ENCODE peak calls at places on chromosomes 5 and 9, in ten cellular contexts. W is spleen, T is tibial nerve, B is Peyer's patch, O is fibroblast of villous mesenchyme, K is pancreas, F is BE2C, A is IMR-90, Q is astrocyte of the cerebellum, E is mucosa of descending colon. H is an unnamed sample.

GRCh38 chr9:6243746-6244145 is 28.1 kb downstream of the IL33 start:
- DNase-seq in F (no peak), E (no peak), A (peak), Q (no peak), O (no peak), T (no peak), K (no peak), B (no peak), W (no peak), H (no peak)

GRCh38 chr5:127112347-127112864 is 39.1 kb upstream of the C5orf63 start:
- DNase-seq in W (no peak), A (no peak), Q (no peak), K (no peak), O (peak), T (no peak), B (no peak), F (no peak), E (no peak), H (no peak)

GRCh38 chr5:158701406-158702177 is 398.1 kb downstream of the EBF1 start:
- DNase-seq in E (no peak), A (no peak), T (no peak), F (no peak), K (no peak), Q (no peak), O (peak), B (no peak), W (no peak), H (no peak)

GRCh38 chr5:61472172-61472958 is 140.3 kb downstream of the ZSWIM6 start:
- DNase-seq in E (no peak), F (no peak), W (no peak), A (no peak), Q (no peak), O (no peak), K (no peak), T (no peak), B (no peak), H (no peak)

GRCh38 chr5:157520911-157521703 is 54.5 kb downstream of the ADAM19 start:
- DNase-seq in Q (no peak), A (peak), T (no peak), E (no peak), O (peak), F (no peak), K (no peak), B (peak), W (no peak), H (no peak)

GRCh38 chr5:139663752-139664151 is 15.6 kb downstream of the CXXC5 start:
- DNase-seq in E (no peak), A (no peak), B (no peak), W (no peak), F (no peak), O (no peak), T (no peak), K (peak), Q (no peak), H (no peak)

GRCh38 chr5:134561871-134562296 is 36.4 kb downstream of the JADE2 start:
- DNase-seq in O (peak), F (peak), E (no peak), Q (no peak), T (no peak), A (peak), K (no peak), W (no peak), B (no peak), H (peak)

GRCh38 chr5:80055491-80056170 is 20.5 kb downstream of the THBS4 start:
- DNase-seq in E (no peak), A (no peak), F (no peak), T (no peak), B (no peak), K (no peak), Q (no peak), O (no peak), W (no peak), H (no peak)

GRCh38 chr9:6902423-6902822 is 144.7 kb downstream of the KDM4C start:
- DNase-seq in K (no peak), F (no peak), W (no peak), O (no peak), T (no peak), Q (no peak), B (no peak), A (peak), E (no peak), H (no peak)

DNA sequence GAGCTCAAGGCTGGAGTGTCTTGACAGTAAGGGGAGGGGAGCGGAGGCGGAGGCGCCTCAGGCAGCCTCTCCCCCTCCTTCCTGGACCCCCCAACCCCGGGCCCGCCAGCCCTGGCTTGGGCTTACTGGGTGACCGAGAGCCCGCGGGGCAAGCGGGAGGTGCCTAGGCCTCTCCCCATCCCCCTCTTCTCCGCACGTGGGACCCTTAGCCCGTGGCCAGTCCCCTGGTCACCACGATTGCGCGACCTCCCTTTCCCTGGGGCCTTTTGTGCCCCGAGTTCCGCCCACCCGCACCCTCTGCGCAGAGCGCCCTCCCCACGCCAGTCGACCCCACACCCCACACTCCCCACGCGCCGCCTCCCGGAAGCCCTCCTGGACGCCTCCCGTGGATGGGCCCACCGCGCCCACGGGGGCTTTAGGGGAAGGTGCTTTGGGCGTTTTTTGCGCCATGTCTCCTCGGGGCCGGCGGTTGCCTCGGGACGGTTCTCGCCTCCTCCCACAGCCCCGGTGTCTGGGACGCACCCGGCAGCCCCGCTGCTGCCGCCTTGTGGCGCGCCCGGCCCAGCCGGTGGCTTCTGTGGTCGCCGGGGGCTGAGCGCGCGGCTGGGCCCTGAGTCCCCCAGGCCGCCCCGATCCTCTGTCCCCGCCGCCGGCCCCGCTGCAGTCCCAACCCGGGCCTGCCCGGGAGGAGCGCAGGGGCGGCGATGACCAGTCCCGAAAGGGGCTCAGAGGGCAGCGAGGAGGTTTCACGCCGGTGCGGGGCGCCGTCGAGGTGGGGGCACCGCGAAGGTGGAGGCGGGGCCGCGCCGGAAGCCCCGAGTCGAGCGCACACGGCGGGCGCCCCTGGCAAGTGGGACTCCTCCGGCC is 3.2 kb downstream of the TOR4A start:
- DNase-seq in A (no peak), Q (no peak), E (peak), T (no peak), B (no peak), W (peak), F (peak), O (peak), K (peak), H (peak)
- TF ChIP-seq CTCF in A (peak), Q (peak), E (no peak), T (no peak), B (peak), W (no peak), F (peak), O (peak), K (no peak), H (peak)

GRCh38 chr9:133993635-133994253 is 1.6 kb upstream of the VAV2 start:
- DNase-seq in B (no peak), Q (no peak), K (no peak), E (no peak), T (no peak), A (no peak), F (no peak), W (no peak), O (no peak), H (no peak)

GRCh38 chr9:133991211-133991921 is 758 bp downstream of the VAV2 start:
- DNase-seq in B (no peak), O (no peak), W (peak), K (peak), T (no peak), A (no peak), Q (no peak), E (no peak), F (no peak), H (peak)

GRCh38 chr9:133994359-133995011 is 2.4 kb upstream of the VAV2 start:
- DNase-seq in W (peak), A (peak), O (peak), K (peak), T (peak), E (peak), F (peak), B (peak), Q (no peak), H (peak)

GRCh38 chr9:133991964-133992779 is at the start of gene VAV2:
- DNase-seq in W (peak), K (peak), A (peak), O (peak), B (peak), F (peak), E (peak), T (peak), Q (no peak), H (peak)

DNA sequence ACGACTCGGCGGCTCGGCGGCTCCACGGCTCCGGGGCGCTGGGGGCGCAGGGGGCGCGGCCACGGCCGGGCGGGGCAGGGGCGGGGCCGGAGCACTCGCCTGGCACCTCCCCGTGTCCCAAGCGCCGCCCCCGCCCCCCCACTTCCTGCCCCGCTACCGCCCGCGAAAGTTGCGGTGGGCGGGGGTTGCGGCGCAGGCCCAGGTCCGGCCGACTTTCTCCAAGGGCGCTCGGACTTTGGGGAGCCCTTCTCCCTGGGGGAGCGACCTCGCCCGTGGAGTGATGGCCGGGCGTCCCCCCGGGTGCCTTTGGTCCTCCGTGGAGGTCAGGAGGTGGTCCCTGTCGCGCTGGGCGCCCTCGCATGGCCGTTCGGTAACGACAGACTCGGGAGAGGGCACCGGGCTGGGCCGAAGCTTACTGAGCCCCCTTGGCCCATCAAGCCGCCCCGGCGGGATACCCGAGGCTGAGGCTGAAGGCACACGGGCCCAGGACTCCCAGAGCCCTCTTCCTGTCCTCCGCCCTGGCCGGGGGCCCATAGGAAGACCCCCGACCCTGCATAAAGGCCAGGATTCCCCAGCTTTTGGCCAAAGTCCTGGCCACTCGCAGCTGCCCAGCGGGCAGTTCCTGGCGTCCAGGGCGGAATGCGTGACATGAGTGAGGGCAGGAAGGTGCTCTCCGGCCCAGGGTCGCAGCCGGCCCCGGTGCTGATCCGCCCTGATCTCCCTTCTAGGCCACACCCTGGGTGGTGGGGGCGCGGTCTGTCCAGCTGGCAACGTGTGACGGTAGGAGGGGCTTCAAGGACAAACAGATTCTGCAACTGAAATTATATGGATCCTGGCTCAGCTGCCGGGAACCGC is 883 bp upstream of the VAV2 start:
- DNase-seq in A (peak), T (peak), F (peak), Q (peak), K (peak), W (peak), B (peak), O (peak), E (peak), H (peak)
- TF ChIP-seq CTCF in A (peak), T (peak), F (peak), Q (peak), K (no peak), W (no peak), B (peak), O (peak), E (no peak), H (no peak)

DNA sequence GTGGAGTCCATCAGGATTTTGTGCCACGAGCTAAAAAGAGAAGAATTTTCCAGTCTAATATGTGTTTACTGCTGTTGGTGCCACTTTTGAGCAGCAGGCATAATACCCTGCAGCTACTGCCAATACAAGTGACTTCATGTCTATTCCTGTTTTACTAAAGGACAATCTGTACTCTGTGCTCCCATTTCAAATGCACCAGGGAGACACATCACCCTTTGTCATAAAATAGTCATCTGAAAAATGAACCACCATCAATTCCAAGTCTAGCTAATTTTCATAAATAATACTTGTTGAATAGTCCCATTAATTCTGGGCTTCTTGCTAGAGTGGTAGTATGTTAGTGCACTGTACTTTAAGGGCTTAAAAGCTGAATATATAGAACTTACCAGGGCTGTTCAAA is 8.9 kb upstream of the PKD2L2 start:
- DNase-seq in A (no peak), F (no peak), W (no peak), Q (no peak), K (no peak), O (no peak), B (no peak), E (no peak), T (no peak), H (no peak)
- TF ChIP-seq CTCF in A (no peak), F (no peak), W (no peak), Q (no peak), K (no peak), O (no peak), B (no peak), E (no peak), T (no peak), H (no peak)

GRCh38 chr9:84424945-84425344 is 84.4 kb upstream of the SLC28A3 start:
- DNase-seq in E (no peak), A (no peak), O (no peak), Q (no peak), K (no peak), B (no peak), T (no peak), W (no peak), F (no peak), H (no peak)

DNA sequence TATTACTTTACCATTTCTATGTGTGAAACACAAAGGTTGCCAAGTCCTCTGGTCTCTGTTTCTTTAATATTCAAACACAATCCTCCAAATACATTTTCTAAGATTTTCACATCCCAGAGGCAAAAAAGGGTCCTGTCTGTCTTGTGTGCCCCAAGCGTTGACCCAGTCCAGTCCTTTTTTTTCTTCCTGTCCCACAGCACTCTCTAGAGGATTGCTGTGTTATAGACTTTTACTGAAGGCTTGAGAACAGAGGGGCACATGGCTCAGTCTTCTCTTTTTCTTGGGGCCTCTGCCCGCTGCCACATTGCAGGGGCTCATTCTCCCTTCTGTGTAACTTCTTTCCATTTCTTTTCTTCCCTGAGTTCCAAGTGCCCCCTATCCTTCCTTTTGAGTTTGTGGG is 78.6 kb upstream of the SLC28A3 start:
- DNase-seq in A (no peak), W (no peak), F (no peak), K (no peak), Q (no peak), T (no peak), B (no peak), O (no peak), E (no peak), H (no peak)
- TF ChIP-seq CTCF in A (peak), W (no peak), F (no peak), K (no peak), Q (peak), T (no peak), B (no peak), O (no peak), E (no peak), H (no peak)

GRCh38 chr9:32350682-32351081 is 33.8 kb upstream of the ACO1 start:
- DNase-seq in K (no peak), W (no peak), A (peak), Q (peak), B (no peak), O (peak), F (no peak), E (no peak), T (no peak), H (no peak)

GRCh38 chr9:32348289-32348688 is 36.2 kb upstream of the ACO1 start:
- DNase-seq in W (no peak), F (no peak), B (no peak), Q (peak), E (no peak), O (no peak), K (no peak), T (no peak), A (no peak), H (no peak)

GRCh38 chr9:32351845-32352244 is 32.6 kb upstream of the ACO1 start:
- DNase-seq in B (no peak), E (no peak), O (no peak), Q (no peak), A (peak), K (no peak), T (no peak), W (no peak), F (peak), H (no peak)
- TF ChIP-seq CTCF in B (no peak), E (no peak), O (peak), Q (peak), A (no peak), K (no peak), T (no peak), W (no peak), F (peak), H (no peak)

GRCh38 chr5:171152382-171152781 is 156.7 kb upstream of the TLX3 start:
- DNase-seq in B (no peak), T (no peak), K (no peak), W (no peak), O (peak), A (peak), F (no peak), Q (no peak), E (no peak), H (no peak)
- TF ChIP-seq CTCF in B (no peak), T (no peak), K (no peak), W (no peak), O (peak), A (peak), F (peak), Q (peak), E (no peak), H (no peak)

DNA sequence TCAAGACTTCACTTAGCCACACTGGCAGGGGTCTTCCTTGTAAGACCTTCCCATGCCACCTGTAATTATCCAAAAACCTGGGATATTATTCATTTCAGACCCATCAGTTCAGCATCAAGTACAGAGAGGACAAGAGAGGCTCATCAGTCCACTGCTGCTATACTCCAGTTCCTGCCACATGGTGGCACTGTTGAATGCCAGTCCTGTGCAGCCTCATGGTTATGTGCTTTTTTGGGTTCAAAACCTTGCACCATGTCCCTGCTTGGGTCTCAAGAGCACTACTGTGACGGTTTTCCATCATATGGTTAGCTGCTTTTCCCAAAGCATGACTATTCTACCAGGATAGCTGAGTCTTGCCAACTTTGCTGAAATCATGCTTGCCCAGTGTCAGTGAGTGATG is 8.5 kb downstream of the PTGS1 start:
- DNase-seq in W (no peak), O (no peak), E (no peak), F (no peak), T (no peak), Q (no peak), B (peak), A (no peak), K (no peak), H (no peak)
- TF ChIP-seq CTCF in W (no peak), O (peak), E (no peak), F (peak), T (no peak), Q (peak), B (no peak), A (peak), K (no peak), H (peak)

GRCh38 chr9:35518212-35518917 is 28.5 kb downstream of the RUSC2 start:
- DNase-seq in F (no peak), K (peak), O (peak), E (no peak), T (no peak), Q (peak), B (no peak), A (peak), W (no peak), H (peak)

GRCh38 chr9:35520404-35520790 is 30.5 kb downstream of the RUSC2 start:
- DNase-seq in W (no peak), A (peak), Q (no peak), O (peak), B (no peak), T (no peak), K (no peak), E (no peak), F (no peak), H (no peak)

GRCh38 chr9:35519697-35520403 is 29.9 kb downstream of the RUSC2 start:
- DNase-seq in E (no peak), O (no peak), W (no peak), B (no peak), F (no peak), Q (no peak), T (no peak), A (no peak), K (no peak), H (no peak)

GRCh38 chr9:35517552-35518211 is 27.8 kb downstream of the RUSC2 start:
- DNase-seq in E (no peak), B (no peak), Q (no peak), O (no peak), T (no peak), W (no peak), K (no peak), A (no peak), F (no peak), H (no peak)

GRCh38 chr9:35518981-35519679 is 29.2 kb downstream of the RUSC2 start:
- DNase-seq in K (no peak), B (no peak), T (no peak), F (no peak), W (no peak), E (no peak), O (peak), A (peak), Q (no peak), H (no peak)
- TF ChIP-seq CTCF in K (no peak), B (no peak), T (no peak), F (no peak), W (no peak), E (no peak), O (no peak), A (no peak), Q (no peak), H (no peak)

H was measured in endothelial cell.